ENCODE peak calls at places on chromosome 9, in ten cellular contexts. One of them, this sample, is unnamed.

GRCh38 chr9:130159814-130160670 is 12.2 kb upstream of the NCS1 start:
- DNase-seq in AG04450: no peak
- DNase-seq in OCI-LY7: no peak
- DNase-seq in HCT116: no peak
- DNase-seq in left ventricle myocardium inferior: no peak
- DNase-seq in astrocyte: no peak
- DNase-seq in endothelial cell: no peak
- DNase-seq in breast epithelium: no peak
- DNase-seq in sigmoid colon: no peak
- DNase-seq in GM06990: no peak
- DNase-seq in this sample: no peak

GRCh38 chr9:131539223-131539923 is 6.0 kb upstream of the PRRT1B start:
- DNase-seq in HCT116: no peak
- DNase-seq in astrocyte: no peak
- DNase-seq in GM06990: no peak
- DNase-seq in AG04450: no peak
- DNase-seq in endothelial cell: no peak
- DNase-seq in left ventricle myocardium inferior: no peak
- DNase-seq in sigmoid colon: no peak
- DNase-seq in OCI-LY7: no peak
- DNase-seq in breast epithelium: no peak
- DNase-seq in this sample: no peak

GRCh38 chr9:94611638-94612068 is 18.0 kb upstream of the FBP2 start:
- DNase-seq in left ventricle myocardium inferior: no peak
- DNase-seq in HCT116: no peak
- DNase-seq in OCI-LY7: peak
- DNase-seq in AG04450: no peak
- DNase-seq in astrocyte: no peak
- DNase-seq in sigmoid colon: no peak
- DNase-seq in endothelial cell: no peak
- DNase-seq in GM06990: no peak
- DNase-seq in breast epithelium: no peak
- DNase-seq in this sample: no peak

GRCh38 chr9:115715656-115716055 is 437.9 kb upstream of the PAPPA start:
- DNase-seq in AG04450: no peak
- DNase-seq in sigmoid colon: no peak
- DNase-seq in OCI-LY7: no peak
- DNase-seq in HCT116: no peak
- DNase-seq in GM06990: no peak
- DNase-seq in left ventricle myocardium inferior: no peak
- DNase-seq in astrocyte: no peak
- DNase-seq in endothelial cell: no peak
- DNase-seq in breast epithelium: no peak
- DNase-seq in this sample: no peak

GRCh38 chr9:125523681-125524080 is 183.3 kb downstream of the MAPKAP1 start:
- DNase-seq in GM06990: no peak
- DNase-seq in left ventricle myocardium inferior: no peak
- DNase-seq in HCT116: no peak
- DNase-seq in sigmoid colon: no peak
- DNase-seq in endothelial cell: no peak
- DNase-seq in astrocyte: no peak
- DNase-seq in breast epithelium: no peak
- DNase-seq in AG04450: no peak
- DNase-seq in OCI-LY7: no peak
- DNase-seq in this sample: no peak

GRCh38 chr9:28203036-28203435 is 629.8 kb upstream of the C9orf72 start:
- DNase-seq in astrocyte: no peak
- DNase-seq in GM06990: no peak
- DNase-seq in OCI-LY7: no peak
- DNase-seq in endothelial cell: no peak
- DNase-seq in sigmoid colon: no peak
- DNase-seq in breast epithelium: no peak
- DNase-seq in HCT116: no peak
- DNase-seq in AG04450: no peak
- DNase-seq in left ventricle myocardium inferior: no peak
- DNase-seq in this sample: no peak

GRCh38 chr9:3865373-3865772 is 339.6 kb upstream of the RFX3 start:
- DNase-seq in OCI-LY7: no peak
- DNase-seq in sigmoid colon: no peak
- DNase-seq in AG04450: no peak
- DNase-seq in GM06990: no peak
- DNase-seq in breast epithelium: no peak
- DNase-seq in left ventricle myocardium inferior: no peak
- DNase-seq in endothelial cell: no peak
- DNase-seq in HCT116: no peak
- DNase-seq in astrocyte: peak
- DNase-seq in this sample: no peak

GRCh38 chr9:80028501-80028900 is 456.7 kb downstream of the TLE4 start:
- DNase-seq in endothelial cell: no peak
- DNase-seq in OCI-LY7: no peak
- DNase-seq in sigmoid colon: peak
- DNase-seq in left ventricle myocardium inferior: no peak
- DNase-seq in AG04450: no peak
- DNase-seq in astrocyte: peak
- DNase-seq in GM06990: no peak
- DNase-seq in breast epithelium: no peak
- DNase-seq in HCT116: no peak
- DNase-seq in this sample: no peak

DNA sequence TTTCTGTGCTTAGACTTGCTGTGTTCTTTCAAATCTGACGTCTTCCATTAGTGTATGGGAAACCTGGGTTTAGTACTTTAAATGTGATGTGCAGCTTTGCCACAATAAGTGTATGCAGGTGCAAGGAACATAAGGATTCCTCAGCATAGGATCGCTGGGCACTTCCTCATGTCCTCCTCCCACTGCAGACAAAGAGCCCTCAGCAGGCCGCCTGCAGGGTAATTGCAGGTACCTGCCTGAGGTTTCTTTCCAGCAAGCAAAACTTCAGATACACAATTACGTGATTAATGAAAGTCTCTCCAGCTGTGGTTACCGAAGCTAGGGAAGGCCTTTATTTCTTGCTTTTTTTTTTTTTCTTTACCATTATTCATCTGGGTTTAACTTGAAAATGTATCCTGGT is 233.1 kb downstream of the RFK start:
- DNase-seq in HCT116: no peak
- DNase-seq in GM06990: no peak
- DNase-seq in endothelial cell: no peak
- DNase-seq in astrocyte: peak
- DNase-seq in AG04450: no peak
- DNase-seq in OCI-LY7: no peak
- DNase-seq in sigmoid colon: no peak
- DNase-seq in breast epithelium: no peak
- DNase-seq in left ventricle myocardium inferior: no peak
- DNase-seq in this sample: no peak
- TF ChIP-seq CTCF in HCT116: no peak
- TF ChIP-seq CTCF in GM06990: no peak
- TF ChIP-seq CTCF in endothelial cell: no peak
- TF ChIP-seq CTCF in astrocyte: no peak
- TF ChIP-seq CTCF in AG04450: no peak
- TF ChIP-seq CTCF in OCI-LY7: no peak
- TF ChIP-seq CTCF in sigmoid colon: no peak
- TF ChIP-seq CTCF in breast epithelium: no peak
- TF ChIP-seq CTCF in left ventricle myocardium inferior: no peak
- TF ChIP-seq CTCF in this sample: no peak

GRCh38 chr9:81529556-81530193 is 159.7 kb downstream of the TLE1 start:
- DNase-seq in astrocyte: peak
- DNase-seq in GM06990: no peak
- DNase-seq in HCT116: peak
- DNase-seq in sigmoid colon: peak
- DNase-seq in AG04450: no peak
- DNase-seq in OCI-LY7: no peak
- DNase-seq in endothelial cell: no peak
- DNase-seq in breast epithelium: no peak
- DNase-seq in left ventricle myocardium inferior: no peak
- DNase-seq in this sample: no peak

GRCh38 chr9:81534138-81534865 is 155.0 kb downstream of the TLE1 start:
- DNase-seq in sigmoid colon: no peak
- DNase-seq in endothelial cell: no peak
- DNase-seq in astrocyte: no peak
- DNase-seq in AG04450: no peak
- DNase-seq in left ventricle myocardium inferior: no peak
- DNase-seq in OCI-LY7: no peak
- DNase-seq in GM06990: no peak
- DNase-seq in breast epithelium: no peak
- DNase-seq in HCT116: no peak
- DNase-seq in this sample: no peak

GRCh38 chr9:81530407-81530810 is 158.9 kb downstream of the TLE1 start:
- DNase-seq in endothelial cell: no peak
- DNase-seq in sigmoid colon: no peak
- DNase-seq in breast epithelium: no peak
- DNase-seq in OCI-LY7: no peak
- DNase-seq in astrocyte: no peak
- DNase-seq in HCT116: no peak
- DNase-seq in GM06990: no peak
- DNase-seq in AG04450: no peak
- DNase-seq in left ventricle myocardium inferior: no peak
- DNase-seq in this sample: no peak

GRCh38 chr9:81530846-81531245 is 158.5 kb downstream of the TLE1 start:
- DNase-seq in endothelial cell: no peak
- DNase-seq in left ventricle myocardium inferior: no peak
- DNase-seq in GM06990: no peak
- DNase-seq in OCI-LY7: no peak
- DNase-seq in AG04450: no peak
- DNase-seq in breast epithelium: no peak
- DNase-seq in HCT116: no peak
- DNase-seq in astrocyte: no peak
- DNase-seq in sigmoid colon: no peak
- DNase-seq in this sample: no peak

DNA sequence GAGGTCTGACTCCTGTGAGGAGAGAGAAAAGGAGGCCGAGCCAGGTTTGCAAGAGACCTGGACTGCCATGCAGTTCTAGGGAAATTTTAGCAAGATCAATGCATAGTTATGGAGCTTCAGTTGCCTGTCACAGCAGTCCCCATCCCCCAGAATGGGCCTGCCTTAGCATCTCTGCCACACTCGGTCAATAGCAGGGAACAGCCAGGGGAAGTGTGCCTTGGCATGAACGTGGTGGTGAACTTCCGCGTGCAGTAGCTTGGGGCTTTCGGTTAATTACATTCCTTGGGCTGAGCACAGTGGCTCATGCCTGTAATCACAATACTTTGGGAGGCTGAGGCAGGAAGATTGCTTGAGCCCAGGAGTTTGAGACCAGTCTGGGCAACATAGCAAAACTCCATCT is 157.8 kb downstream of the TLE1 start:
- DNase-seq in breast epithelium: peak
- DNase-seq in GM06990: no peak
- DNase-seq in HCT116: no peak
- DNase-seq in astrocyte: no peak
- DNase-seq in endothelial cell: no peak
- DNase-seq in left ventricle myocardium inferior: no peak
- DNase-seq in OCI-LY7: no peak
- DNase-seq in AG04450: no peak
- DNase-seq in sigmoid colon: no peak
- DNase-seq in this sample: no peak
- TF ChIP-seq CTCF in breast epithelium: no peak
- TF ChIP-seq CTCF in GM06990: no peak
- TF ChIP-seq CTCF in HCT116: no peak
- TF ChIP-seq CTCF in astrocyte: no peak
- TF ChIP-seq CTCF in endothelial cell: no peak
- TF ChIP-seq CTCF in left ventricle myocardium inferior: no peak
- TF ChIP-seq CTCF in OCI-LY7: no peak
- TF ChIP-seq CTCF in AG04450: no peak
- TF ChIP-seq CTCF in sigmoid colon: no peak
- TF ChIP-seq CTCF in this sample: no peak

DNA sequence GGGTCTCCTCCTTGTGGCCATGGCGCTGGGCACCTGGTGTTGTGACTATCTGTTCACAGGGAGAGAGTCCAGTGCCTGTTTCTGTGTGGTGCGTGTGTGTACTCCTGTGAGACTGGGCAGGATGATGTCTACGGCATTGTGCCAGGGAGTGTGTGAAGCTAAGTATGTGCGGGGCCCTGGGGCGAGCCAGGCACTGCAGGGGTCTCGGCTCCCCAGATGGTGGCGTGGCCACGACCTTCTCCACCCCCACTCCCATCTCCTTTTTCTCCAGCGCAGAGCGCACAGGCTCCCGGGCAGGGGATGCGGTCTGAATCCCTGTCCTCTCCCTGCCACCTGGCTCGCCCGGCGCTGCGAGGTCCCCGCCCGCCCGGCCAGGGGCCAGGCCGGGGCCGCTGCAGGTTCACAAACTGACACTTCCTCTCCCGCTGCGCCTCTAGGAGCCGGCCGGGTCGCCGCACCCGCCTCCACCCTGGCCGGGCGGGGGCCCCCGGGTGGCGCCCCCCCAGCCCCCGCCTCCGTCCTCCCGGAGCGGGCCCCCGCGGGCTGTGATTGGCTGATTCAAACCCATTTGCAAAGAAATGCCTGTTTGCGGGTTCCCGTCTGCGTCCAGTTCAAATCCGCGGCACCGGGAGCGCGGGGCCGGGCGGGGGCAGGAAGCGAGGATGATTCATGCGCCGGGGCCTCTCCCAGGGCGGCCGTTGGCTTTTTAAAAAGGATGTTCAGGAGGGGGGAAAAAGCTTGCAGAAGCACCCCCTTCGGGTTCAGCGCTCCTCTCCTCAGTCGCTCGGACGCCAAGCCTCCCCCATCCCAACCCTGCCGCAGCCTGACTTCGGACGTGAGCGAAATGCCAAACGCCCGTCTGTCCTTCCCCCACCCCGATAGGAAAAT is 790 bp downstream of the PHF19 start:
- DNase-seq in HCT116: peak
- DNase-seq in AG04450: no peak
- DNase-seq in sigmoid colon: peak
- DNase-seq in left ventricle myocardium inferior: peak
- DNase-seq in GM06990: peak
- DNase-seq in OCI-LY7: peak
- DNase-seq in astrocyte: peak
- DNase-seq in endothelial cell: peak
- DNase-seq in breast epithelium: peak
- DNase-seq in this sample: no peak
- TF ChIP-seq CTCF in HCT116: no peak
- TF ChIP-seq CTCF in AG04450: peak
- TF ChIP-seq CTCF in sigmoid colon: peak
- TF ChIP-seq CTCF in left ventricle myocardium inferior: no peak
- TF ChIP-seq CTCF in GM06990: peak
- TF ChIP-seq CTCF in OCI-LY7: peak
- TF ChIP-seq CTCF in astrocyte: no peak
- TF ChIP-seq CTCF in endothelial cell: no peak
- TF ChIP-seq CTCF in breast epithelium: no peak
- TF ChIP-seq CTCF in this sample: peak

GRCh38 chr9:87255437-87256155 is 242.1 kb upstream of the DAPK1 start:
- DNase-seq in OCI-LY7: no peak
- DNase-seq in HCT116: no peak
- DNase-seq in endothelial cell: no peak
- DNase-seq in left ventricle myocardium inferior: no peak
- DNase-seq in astrocyte: peak
- DNase-seq in sigmoid colon: no peak
- DNase-seq in GM06990: no peak
- DNase-seq in breast epithelium: no peak
- DNase-seq in AG04450: no peak
- DNase-seq in this sample: no peak

GRCh38 chr9:87245271-87245670 is 252.4 kb upstream of the DAPK1 start:
- DNase-seq in AG04450: no peak
- DNase-seq in breast epithelium: no peak
- DNase-seq in HCT116: no peak
- DNase-seq in left ventricle myocardium inferior: no peak
- DNase-seq in GM06990: no peak
- DNase-seq in endothelial cell: no peak
- DNase-seq in OCI-LY7: no peak
- DNase-seq in astrocyte: no peak
- DNase-seq in sigmoid colon: no peak
- DNase-seq in this sample: no peak

GRCh38 chr9:87249029-87249428 is 248.6 kb upstream of the DAPK1 start:
- DNase-seq in sigmoid colon: no peak
- DNase-seq in breast epithelium: peak
- DNase-seq in left ventricle myocardium inferior: no peak
- DNase-seq in GM06990: no peak
- DNase-seq in AG04450: no peak
- DNase-seq in HCT116: no peak
- DNase-seq in astrocyte: no peak
- DNase-seq in OCI-LY7: no peak
- DNase-seq in endothelial cell: no peak
- DNase-seq in this sample: no peak

GRCh38 chr9:87250205-87250604 is 247.5 kb upstream of the DAPK1 start:
- DNase-seq in astrocyte: no peak
- DNase-seq in AG04450: no peak
- DNase-seq in OCI-LY7: no peak
- DNase-seq in endothelial cell: no peak
- DNase-seq in sigmoid colon: no peak
- DNase-seq in GM06990: no peak
- DNase-seq in HCT116: no peak
- DNase-seq in left ventricle myocardium inferior: no peak
- DNase-seq in breast epithelium: no peak
- DNase-seq in this sample: no peak
- TF ChIP-seq CTCF in astrocyte: no peak
- TF ChIP-seq CTCF in AG04450: no peak
- TF ChIP-seq CTCF in OCI-LY7: no peak
- TF ChIP-seq CTCF in endothelial cell: no peak
- TF ChIP-seq CTCF in sigmoid colon: no peak
- TF ChIP-seq CTCF in GM06990: peak
- TF ChIP-seq CTCF in HCT116: peak
- TF ChIP-seq CTCF in left ventricle myocardium inferior: no peak
- TF ChIP-seq CTCF in breast epithelium: no peak
- TF ChIP-seq CTCF in this sample: no peak